ENCODE peak calls at places on chromosome 13, in seven cellular contexts. Z, V, N, B, Q, M and U are unnamed samples.

GRCh38 chr13:51988988-51989618 is 22.1 kb downstream of the ATP7B start:
- DNase-seq in V (no peak), N (no peak), Z (no peak), M (no peak), Q (no peak), B (no peak), U (no peak)

GRCh38 chr13:71606818-71607217 is 260.2 kb downstream of the DACH1 start:
- DNase-seq in B (no peak), M (no peak), N (no peak), V (no peak), Z (no peak), Q (no peak), U (no peak)

GRCh38 chr13:112174476-112175110 is 107.6 kb downstream of the SOX1 start:
- DNase-seq in Z (no peak), V (no peak), Q (peak; percentile 47), N (no peak), M (no peak), B (no peak), U (no peak)

GRCh38 chr13:25752957-25753540 is 298.8 kb downstream of the SHISA2 start:
- DNase-seq in Q (peak; percentile 90), B (no peak), N (peak; percentile 94), Z (no peak), M (no peak), V (peak; percentile 62), U (no peak)

GRCh38 chr13:103788061-103788652 is 721.9 kb upstream of the SLC10A2 start:
- DNase-seq in B (peak; percentile 8), V (no peak), N (no peak), M (no peak), Z (no peak), Q (no peak), U (no peak)

GRCh38 chr13:48507024-48507423 is 25.9 kb downstream of the RCBTB2 start:
- DNase-seq in V (no peak), B (no peak), M (no peak), Q (no peak), N (no peak), Z (no peak), U (no peak)

GRCh38 chr13:72113070-72113469 is 246.1 kb upstream of the DACH1 start:
- DNase-seq in N (no peak), Z (no peak), Q (no peak), B (no peak), M (no peak), V (no peak), U (no peak)

GRCh38 chr13:44283598-44283997 is 90.0 kb upstream of the SERP2 start:
- DNase-seq in Z (no peak), B (no peak), V (no peak), N (no peak), Q (no peak), M (no peak), U (no peak)

GRCh38 chr13:49457221-49457620 is 13.1 kb downstream of the SETDB2 start:
- DNase-seq in M (no peak), Z (no peak), V (no peak), N (no peak), Q (peak; percentile 6), B (no peak), U (no peak)

GRCh38 chr13:35309711-35310110 is 166.8 kb downstream of the MAB21L1 start:
- DNase-seq in V (no peak), Q (no peak), Z (no peak), M (no peak), N (no peak), B (no peak), U (no peak)

GRCh38 chr13:75745387-75745786 is 109.3 kb downstream of the LMO7 start:
- DNase-seq in V (no peak), N (no peak), B (no peak), M (no peak), Q (no peak), Z (no peak), U (no peak)

GRCh38 chr13:98459721-98460370 is 117.1 kb downstream of the STK24 start:
- DNase-seq in N (no peak), B (no peak), V (no peak), Q (no peak), Z (no peak), M (no peak), U (no peak)

GRCh38 chr13:114099191-114099590 is 33.2 kb downstream of the RASA3 start:
- DNase-seq in V (peak; percentile 62), Z (no peak), N (peak; percentile 99), Q (peak; percentile 91), B (no peak), M (peak; percentile 51), U (no peak)

GRCh38 chr13:48511621-48512232 is 21.2 kb downstream of the RCBTB2 start:
- DNase-seq in N (peak; percentile 60), M (no peak), Q (no peak), Z (no peak), V (no peak), B (no peak), U (no peak)

GRCh38 chr13:114131581-114132418 is 623 bp downstream of the RASA3 start:
- DNase-seq in Q (peak; percentile 45), M (no peak), Z (no peak), N (peak; percentile 46), B (no peak), V (no peak), U (no peak)

GRCh38 chr13:59690857-59691500 is 472.7 kb downstream of the DIAPH3 start:
- DNase-seq in Z (no peak), Q (peak; percentile 22), B (no peak), M (no peak), N (no peak), V (no peak), U (no peak)

GRCh38 chr13:80979035-80979641 is 638.2 kb upstream of the SPRY2 start:
- DNase-seq in V (no peak), Z (peak; percentile 28), N (peak; percentile 73), B (peak; percentile 39), M (peak; percentile 4), Q (peak; percentile 40), U (no peak)

GRCh38 chr13:99086149-99086868 is 108.4 kb upstream of the DOCK9 start:
- DNase-seq in M (no peak), B (peak; percentile 70), N (peak; percentile 62), Q (peak; percentile 50), V (no peak), Z (peak; percentile 14), U (no peak)